ENCODE peak calls at places on chromosome 2, in five cellular contexts. E is foreskin fibroblast, F is mammary epithelial cell, Q is colonic mucosa, P is A549. C is an unnamed sample.

GRCh38 chr2:147351789-147352188 is 493.0 kb upstream of the ACVR2A start:
- DNase-seq in E (no peak), F (no peak), Q (no peak), P (no peak), C (no peak)

GRCh38 chr2:136052374-136053362 is 65.3 kb downstream of the CXCR4 start:
- DNase-seq in E (no peak), F (no peak), Q (no peak), P (no peak), C (no peak)

GRCh38 chr2:43220982-43221659 is 5.3 kb downstream of the ZFP36L2 start:
- DNase-seq in E (peak), F (peak), Q (peak), P (no peak), C (peak)

GRCh38 chr2:126643431-126643830 is 12.5 kb upstream of the GYPC start:
- DNase-seq in E (no peak), F (no peak), Q (no peak), P (no peak), C (no peak)

GRCh38 chr2:231640646-231641111 is 48.0 kb downstream of the TEX44 start:
- DNase-seq in E (no peak), F (no peak), Q (peak), P (peak), C (no peak)

GRCh38 chr2:141329949-141330348 is 800.9 kb downstream of the LRP1B start:
- DNase-seq in E (peak), F (no peak), Q (no peak), P (no peak), C (no peak)

GRCh38 chr2:237571551-237571950 is 5.2 kb downstream of the PRLH start:
- DNase-seq in E (no peak), F (no peak), Q (no peak), P (no peak), C (no peak)

GRCh38 chr2:181949047-181949446 is 36.6 kb upstream of the PPP1R1C start:
- DNase-seq in E (peak), F (peak), Q (no peak), P (no peak), C (no peak)

GRCh38 chr2:234399451-234400246 is 97.2 kb downstream of the ARL4C start:
- DNase-seq in E (no peak), F (no peak), Q (no peak), P (no peak), C (no peak)

GRCh38 chr2:164644036-164644700 is 22.9 kb upstream of the GRB14 start:
- DNase-seq in E (no peak), F (no peak), Q (no peak), P (no peak), C (no peak)

GRCh38 chr2:127196998-127197397 is 23.1 kb downstream of the CYP27C1 start:
- DNase-seq in E (no peak), F (no peak), Q (no peak), P (no peak), C (no peak)

GRCh38 chr2:98479959-98480524 is 35.4 kb downstream of the INPP4A start:
- DNase-seq in E (peak), F (peak), Q (no peak), P (no peak), C (no peak)

GRCh38 chr2:216339456-216340279 is 32.6 kb downstream of the MARCHF4 start:
- DNase-seq in E (peak), F (no peak), Q (peak), P (no peak), C (peak)

GRCh38 chr2:165793161-165793778 is 777 bp downstream of the GALNT3 start:
- DNase-seq in E (peak), F (peak), Q (peak), P (no peak), C (no peak)

GRCh38 chr2:22826658-22827165 is 558.3 kb upstream of the KLHL29 start:
- DNase-seq in E (no peak), F (no peak), Q (no peak), P (no peak), C (no peak)

GRCh38 chr2:168528469-168528868 is 72.4 kb downstream of the CERS6 start:
- DNase-seq in E (peak), F (no peak), Q (no peak), P (no peak), C (no peak)

GRCh38 chr2:42928692-42929576 is 136.6 kb upstream of the HAAO start:
- DNase-seq in E (peak), F (no peak), Q (peak), P (peak), C (no peak)

GRCh38 chr2:70111752-70112591 is 24.7 kb downstream of the PCBP1 start:
- DNase-seq in E (peak), F (no peak), Q (no peak), P (no peak), C (no peak)

GRCh38 chr2:86785456-86785855 is 5.3 kb downstream of the CD8A start:
- DNase-seq in E (no peak), F (no peak), Q (no peak), P (no peak), C (no peak)

GRCh38 chr2:239538357-239539052 is 137.7 kb upstream of the HDAC4 start:
- DNase-seq in E (no peak), F (no peak), Q (no peak), P (no peak), C (no peak)

GRCh38 chr2:221304916-221305315 is 267.2 kb downstream of the EPHA4 start:
- DNase-seq in E (no peak), F (no peak), Q (no peak), P (no peak), C (no peak)

GRCh38 chr2:176122633-176123482 is at the start of gene HOXD9:
- DNase-seq in E (peak), F (no peak), Q (peak), P (no peak), C (no peak)

GRCh38 chr2:96907405-96908041 is 37.6 kb upstream of the SEMA4C start:
- DNase-seq in E (peak), F (no peak), Q (peak), P (no peak), C (no peak)

GRCh38 chr2:70984576-70985282 is 6.3 kb downstream of the ANKRD53 start:
- DNase-seq in E (peak), F (peak), Q (peak), P (peak), C (peak)

GRCh38 chr2:228417526-228417925 is 236.0 kb upstream of the SPHKAP start:
- DNase-seq in E (peak), F (peak), Q (no peak), P (no peak), C (peak)

GRCh38 chr2:24919100-24919976 is 699 bp downstream of the ADCY3 start:
- DNase-seq in E (peak), F (peak), Q (peak), P (peak), C (no peak)

DNA sequence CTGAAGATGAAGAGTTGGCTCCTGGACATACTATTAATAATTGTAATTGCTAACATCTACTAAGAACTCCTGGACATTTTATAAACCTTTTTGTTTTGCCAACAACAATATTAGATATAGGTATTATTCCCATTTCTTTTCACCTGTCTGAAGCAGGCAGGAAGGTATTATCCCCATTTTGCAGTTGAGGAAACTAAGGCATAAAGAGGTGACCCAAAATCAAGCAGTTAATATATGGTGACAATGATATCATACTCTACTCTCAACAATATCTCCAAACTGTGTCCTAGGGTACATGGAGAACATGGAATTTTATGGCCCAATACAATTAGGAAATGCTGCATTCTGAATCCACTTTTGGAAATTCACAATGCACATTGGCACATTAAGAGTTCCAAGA is 1.8 kb upstream of the NMI start:
- DNase-seq in E (no peak), F (no peak), Q (no peak), P (no peak), C (no peak)
- TF ChIP-seq CTCF in E (no peak), F (no peak), Q (no peak), P (no peak), C (no peak)

DNA sequence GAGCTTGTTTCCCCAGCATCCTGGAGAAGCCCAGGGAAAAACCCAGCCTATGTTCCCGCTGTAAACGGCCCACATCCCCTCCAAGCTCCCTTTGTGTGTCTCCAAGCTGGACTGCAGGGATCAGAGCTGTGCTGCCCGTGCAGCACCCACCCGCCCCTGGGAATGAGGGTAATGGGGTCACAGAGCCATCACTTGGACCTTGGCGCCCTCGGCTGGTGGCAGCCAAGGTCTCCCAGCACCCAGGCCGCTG is 670 bp upstream of the INPP5D start:
- DNase-seq in E (no peak), F (no peak), Q (no peak), P (no peak), C (no peak)
- H3K4me3 ChIP-seq in E (no peak), F (no peak), Q (no peak), P (no peak), C (no peak)

GRCh38 chr2:31415421-31415820 is 879 bp upstream of the XDH start:
- DNase-seq in E (peak), F (no peak), Q (no peak), P (no peak), C (no peak)

GRCh38 chr2:31414601-31415241 is at the start of gene XDH:
- DNase-seq in E (peak), F (peak), Q (peak), P (no peak), C (no peak)

GRCh38 chr2:31413025-31413424 is 1.5 kb downstream of the XDH start:
- DNase-seq in E (peak), F (no peak), Q (no peak), P (no peak), C (no peak)

GRCh38 chr2:31411771-31412170 is 2.8 kb downstream of the XDH start:
- DNase-seq in E (peak), F (peak), Q (no peak), P (no peak), C (no peak)

GRCh38 chr2:31413876-31414550 is 529 bp downstream of the XDH start:
- DNase-seq in E (peak), F (no peak), Q (no peak), P (no peak), C (no peak)
- TF ChIP-seq CTCF in E (no peak), F (peak), Q (peak), P (peak), C (peak)

GRCh38 chr2:65231121-65231520 is 3.5 kb downstream of the ACTR2 start:
- DNase-seq in E (peak), F (peak), Q (no peak), P (no peak), C (no peak)
- H3K4me3 ChIP-seq in E (no peak), F (no peak), Q (no peak), P (no peak), C (no peak)

C was measured in HFF-Myc.